ENCODE peak calls at places on chromosomes 11 and 22, in eight cellular contexts. E is endothelial cell, M is mucosa of descending colon, W is astrocyte of the spinal cord, U is nephron progenitor cell, B is cardiac fibroblast, O is breast epithelium, C is neural crest cell. T is an unnamed sample.

GRCh38 chr11:119479685-119480275 is 56.8 kb upstream of the THY1 start:
- DNase-seq in C (no peak), M (no peak), W (peak; percentile 26), U (peak; percentile 46), B (peak; percentile 28), E (peak; percentile 58), O (peak; percentile 8), T (peak; percentile 8)

GRCh38 chr11:4044971-4045646 is 49.5 kb upstream of the RRM1 start:
- DNase-seq in E (no peak), B (no peak), M (no peak), C (peak; percentile 13), O (peak; percentile 88), U (no peak), W (no peak), T (no peak)

GRCh38 chr11:19947521-19948114 is 212.7 kb downstream of the DBX1 start:
- DNase-seq in E (no peak), C (no peak), U (no peak), M (no peak), O (no peak), W (no peak), B (no peak), T (no peak)

GRCh38 chr22:18113680-18114394 is 3.2 kb downstream of the TUBA8 start:
- DNase-seq in O (no peak), W (no peak), E (peak; percentile 7), M (no peak), B (no peak), U (no peak), C (no peak), T (no peak)

GRCh38 chr11:100980156-100980555 is 149.5 kb downstream of the PGR start:
- DNase-seq in C (no peak), M (no peak), O (no peak), B (peak; percentile 41), U (no peak), E (no peak), W (peak; percentile 19), T (no peak)

GRCh38 chr22:48717076-48717810 is 1110.4 kb downstream of the BRD1 start:
- DNase-seq in B (no peak), C (no peak), E (no peak), M (no peak), O (no peak), U (no peak), W (no peak), T (no peak)

GRCh38 chr22:44266811-44267760 is 45.7 kb downstream of the SHISAL1 start:
- DNase-seq in U (no peak), C (no peak), O (peak; percentile 24), W (no peak), E (no peak), B (no peak), M (no peak), T (no peak)

GRCh38 chr22:49655168-49655812 is 172.4 kb downstream of the BRD1 start:
- DNase-seq in M (no peak), O (no peak), B (no peak), W (no peak), E (no peak), C (no peak), U (no peak), T (no peak)

GRCh38 chr11:10310301-10310841 is 5.5 kb downstream of the ADM start:
- DNase-seq in M (no peak), O (no peak), C (no peak), B (peak; percentile 74), U (no peak), W (peak; percentile 56), E (no peak), T (no peak)

GRCh38 chr11:47189100-47189834 is 3.0 kb upstream of the PACSIN3 start:
- DNase-seq in C (no peak), U (no peak), W (peak; percentile 70), M (no peak), E (no peak), B (peak; percentile 95), O (peak; percentile 59), T (no peak)

GRCh38 chr11:77127969-77128691 is at the start of gene MYO7A:
- DNase-seq in B (no peak), W (no peak), E (peak; percentile 33), U (peak; percentile 87), O (no peak), M (peak; percentile 65), C (peak; percentile 61), T (no peak)

GRCh38 chr11:115304774-115305472 is 199.3 kb downstream of the CADM1 start:
- DNase-seq in W (no peak), M (no peak), O (no peak), B (no peak), U (no peak), C (no peak), E (no peak), T (no peak)

GRCh38 chr11:123166095-123166559 is 28.9 kb downstream of the CLMP start:
- DNase-seq in B (peak; percentile 61), U (peak; percentile 70), W (peak; percentile 77), E (peak; percentile 69), C (peak; percentile 47), M (peak; percentile 70), O (peak; percentile 41), T (peak; percentile 44)

GRCh38 chr11:94774345-94774744 is 6.2 kb downstream of the AMOTL1 start:
- DNase-seq in O (no peak), W (no peak), E (no peak), M (no peak), C (no peak), B (no peak), U (no peak), T (no peak)

GRCh38 chr11:1564535-1565172 is 7.4 kb downstream of the DUSP8 start:
- DNase-seq in E (peak; percentile 53), M (peak; percentile 77), W (peak; percentile 89), O (no peak), C (no peak), B (peak; percentile 83), U (peak; percentile 87), T (no peak)

GRCh38 chr11:47109051-47109791 is 67.5 kb downstream of the ARFGAP2 start:
- DNase-seq in W (no peak), C (no peak), M (no peak), B (no peak), O (no peak), U (no peak), E (no peak), T (no peak)

DNA sequence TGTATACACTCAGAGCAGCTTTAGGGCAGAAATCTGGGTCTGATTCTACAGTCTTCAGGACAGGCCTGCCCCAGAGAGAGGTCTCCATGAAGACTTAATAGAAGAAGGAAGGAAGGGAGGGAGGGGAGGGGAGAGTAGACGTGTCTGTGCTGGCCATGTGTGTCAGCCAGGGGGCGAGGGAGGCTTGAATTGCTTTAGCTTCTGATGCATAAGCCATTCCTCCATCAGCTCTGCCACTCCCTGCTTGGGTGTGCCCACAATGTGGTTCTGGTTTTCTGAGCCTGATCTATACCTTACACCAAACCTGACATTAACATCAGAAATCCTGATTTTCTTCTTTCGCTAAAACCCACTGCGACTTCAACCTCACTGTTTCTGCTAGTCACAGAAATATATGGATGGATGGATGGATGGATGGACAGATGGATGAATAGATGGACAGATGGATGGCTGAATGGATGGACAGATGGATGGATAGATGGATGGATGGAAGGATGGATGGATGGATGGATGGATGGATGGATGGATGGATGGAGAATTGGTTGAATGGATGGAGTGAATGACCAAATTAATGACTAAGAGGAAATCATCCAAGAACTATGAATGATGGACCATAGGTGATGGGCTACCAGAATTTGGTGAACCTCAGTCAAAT is 56.5 kb upstream of the PRDM11 start:
- DNase-seq in C (no peak), E (no peak), W (peak; percentile 23), M (no peak), O (no peak), U (no peak), B (peak; percentile 68), T (no peak)
- TF ChIP-seq CTCF in C (peak; percentile 37), E (no peak), W (peak; percentile 21), M (no peak), O (no peak), U (no peak), B (peak; percentile 39), T (no peak)

GRCh38 chr22:19896665-19897355 is 42.1 kb upstream of the GNB1L start:
- DNase-seq in E (no peak), U (no peak), C (no peak), W (no peak), O (no peak), M (no peak), B (no peak), T (no peak)
- TF ChIP-seq CTCF in E (no peak), U (no peak), C (no peak), W (no peak), O (no peak), M (no peak), B (no peak), T (no peak)

GRCh38 chr11:111528557-111528956 is 12.0 kb upstream of the LAYN start:
- DNase-seq in U (no peak), M (no peak), E (no peak), W (no peak), C (no peak), O (no peak), B (peak; percentile 29), T (no peak)
- TF ChIP-seq CTCF in U (no peak), M (no peak), E (no peak), W (no peak), C (no peak), O (no peak), B (no peak), T (no peak)

DNA sequence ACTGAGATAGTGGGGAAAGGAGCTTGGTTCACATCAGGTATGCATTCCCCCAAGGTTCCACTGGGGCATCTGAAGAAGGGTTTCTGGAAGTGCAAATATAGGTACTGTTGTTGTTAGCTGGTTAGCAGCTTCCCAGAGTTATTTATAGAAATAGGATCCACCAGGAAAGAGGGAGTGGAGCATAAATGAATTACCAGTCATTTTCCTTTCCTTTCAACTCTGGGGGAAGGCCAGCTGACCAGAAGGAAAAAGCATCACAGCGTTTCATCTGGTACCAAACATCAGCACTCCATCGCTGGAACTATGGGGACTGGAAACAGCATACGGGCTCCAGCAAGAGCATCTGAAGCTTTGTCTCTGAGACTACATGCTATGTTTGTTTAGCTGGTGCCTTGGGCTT is 378.2 kb upstream of the NARS2 start:
- DNase-seq in U (no peak), W (no peak), B (no peak), M (no peak), C (no peak), E (no peak), O (no peak), T (no peak)
- TF ChIP-seq CTCF in U (no peak), W (no peak), B (no peak), M (no peak), C (no peak), E (no peak), O (no peak), T (no peak)

GRCh38 chr11:70067591-70068341 is 10.4 kb upstream of the ANO1 start:
- DNase-seq in E (peak; percentile 2), C (peak; percentile 28), U (no peak), B (no peak), O (peak; percentile 73), M (no peak), W (no peak), T (no peak)
- TF ChIP-seq CTCF in E (no peak), C (no peak), U (no peak), B (no peak), O (no peak), M (no peak), W (no peak), T (no peak)

T was measured in omental fat pad.